ENCODE peak calls at places on chromosome 12, in ten cellular contexts. V is ureter; R is stimulated activated CD8-positive, alpha-beta memory T cell treated with anti-CD3 and anti-CD28 coated beads, Interleukin-12 subunit alpha, Interleukin-12 subunit beta, amount 100 ng/mL, for 1 hour; G is lower lobe of right lung; T is activated CD4-positive, alpha-beta T cell treated with anti-CD3 and anti-CD28 coated beads for 48 hours; P is cardiac fibroblast; B is activated B cell treated with CpG ODN at 0.5 μM for 24 hours; Z is mucosa of gallbladder; Y is GM23338; J is GM20000. A is an unnamed sample.

GRCh38 chr12:132153501-132154340 is 9.5 kb downstream of the NOC4L start:
- DNase-seq in B (peak), P (peak), T (peak), V (no peak), R (peak), J (peak), G (peak), Z (peak), Y (peak), A (peak)

GRCh38 chr12:47885012-47885501 is 19.7 kb downstream of the VDR start:
- DNase-seq in R (no peak), G (no peak), V (no peak), J (peak), Y (no peak), T (peak), Z (no peak), B (no peak), P (no peak), A (no peak)

GRCh38 chr12:87290505-87290904 is 738.7 kb downstream of the C12orf50 start:
- DNase-seq in Y (no peak), Z (no peak), T (no peak), G (no peak), R (no peak), P (no peak), J (no peak), V (no peak), B (no peak), A (no peak)

GRCh38 chr12:81627336-81628189 is 131.6 kb downstream of the PPFIA2 start:
- DNase-seq in J (peak), G (no peak), Z (no peak), T (no peak), R (no peak), B (no peak), V (no peak), Y (peak), P (peak), A (peak)

GRCh38 chr12:104600790-104601739 is 144.3 kb downstream of the CHST11 start:
- DNase-seq in Y (no peak), T (no peak), Z (no peak), R (no peak), B (no peak), P (peak), V (no peak), G (no peak), J (no peak), A (peak)

GRCh38 chr12:100450726-100451125 is 22.9 kb upstream of the NR1H4 start:
- DNase-seq in B (no peak), R (no peak), J (no peak), T (no peak), V (no peak), Y (no peak), P (peak), G (no peak), Z (peak), A (no peak)

GRCh38 chr12:70826156-70826555 is 94.4 kb downstream of the PTPRR start:
- DNase-seq in V (no peak), B (no peak), T (no peak), G (no peak), Y (no peak), J (no peak), Z (no peak), R (no peak), P (no peak), A (no peak)

GRCh38 chr12:19382111-19382526 is 57.2 kb upstream of the AEBP2 start:
- DNase-seq in T (peak), P (peak), J (peak), V (no peak), B (no peak), G (no peak), R (no peak), Z (no peak), Y (peak), A (peak)

GRCh38 chr12:59596232-59597143 is 659 bp downstream of the SLC16A7 start:
- DNase-seq in G (peak), Z (peak), R (peak), P (peak), V (peak), B (peak), T (peak), Y (peak), J (peak), A (peak)

GRCh38 chr12:78088391-78088832 is 257.7 kb downstream of the NAV3 start:
- DNase-seq in P (peak), Y (no peak), J (no peak), G (no peak), B (no peak), R (no peak), T (no peak), Z (no peak), V (no peak), A (peak)

GRCh38 chr12:43306066-43306465 is 245.9 kb downstream of the ADAMTS20 start:
- DNase-seq in T (no peak), G (no peak), J (no peak), Z (no peak), V (peak), B (no peak), Y (no peak), R (no peak), P (peak), A (peak)

A was measured in fibroblast of lung.